ENCODE peak calls at places on chromosomes 6 and 20, in four cellular contexts. K, D, V and C are unnamed samples.
A peak's percentile ranks its signal among the peaks of the same experiment; 100 is the strongest.

GRCh38 chr6:28587746-28588075 is 62.0 kb downstream of the GPX5 start:
- DNase-seq in K (no peak), D (no peak), V (no peak), C (no peak)

GRCh38 chr6:101544286-101544685 is 150.8 kb downstream of the GRIK2 start:
- DNase-seq in K (no peak), D (no peak), V (no peak), C (no peak)

GRCh38 chr6:116375262-116375661 is 4.5 kb downstream of the DSE start:
- DNase-seq in K (no peak), D (no peak), V (no peak), C (no peak)

GRCh38 chr20:43973671-43974450 is 59.2 kb downstream of the TOX2 start:
- DNase-seq in K (no peak), D (no peak), V (no peak), C (no peak)

GRCh38 chr6:100458841-100459154 is 5.9 kb downstream of the SIM1 start:
- DNase-seq in K (no peak), D (no peak), V (no peak), C (no peak)

GRCh38 chr6:129264480-129265045 is 381.6 kb downstream of the LAMA2 start:
- DNase-seq in K (no peak), D (no peak), V (no peak), C (no peak)

GRCh38 chr6:53317861-53318260 is 30.9 kb downstream of the ELOVL5 start:
- DNase-seq in K (no peak), D (no peak), V (no peak), C (no peak)

GRCh38 chr6:34243901-34244884 is 4.6 kb downstream of the SMIM29 start:
- DNase-seq in K (peak; percentile 57), D (peak; percentile 80), V (peak; percentile 84), C (peak; percentile 89)

GRCh38 chr20:36847710-36848040 is 28.3 kb upstream of the TLDC2 start:
- DNase-seq in K (no peak), D (no peak), V (no peak), C (no peak)
- TF ChIP-seq POLR2A in K (no peak), D (no peak), V (no peak), C (no peak)

DNA sequence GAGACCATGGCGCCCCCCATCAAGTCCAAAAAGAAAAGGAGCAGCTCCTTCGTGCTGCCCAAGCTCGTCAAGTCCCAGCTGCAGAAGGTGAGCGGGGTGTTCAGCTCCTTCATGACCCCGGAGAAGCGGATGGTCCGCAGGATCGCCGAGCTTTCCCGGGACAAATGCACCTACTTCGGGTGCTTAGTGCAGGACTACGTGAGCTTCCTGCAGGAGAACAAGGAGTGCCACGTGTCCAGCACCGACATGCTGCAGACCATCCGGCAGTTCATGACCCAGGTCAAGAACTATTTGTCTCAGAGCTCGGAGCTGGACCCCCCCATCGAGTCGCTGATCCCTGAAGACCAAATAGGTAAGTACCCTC is 41.7 kb upstream of the NAA20 start:
- DNase-seq in K (no peak), D (peak; percentile 67), V (no peak), C (peak; percentile 77)
- TF ChIP-seq EP300 in K (no peak), D (no peak), V (no peak), C (no peak)

GRCh38 chr20:4111440-4112411 is 96.4 kb upstream of the RNF24 start:
- DNase-seq in K (no peak), D (no peak), V (no peak), C (no peak)
- TF ChIP-seq POLR2AphosphoS5 in K (no peak), D (no peak), V (no peak), C (no peak)

GRCh38 chr6:4021133-4021861 is 57.6 kb downstream of the FAM217A start:
- DNase-seq in K (peak; percentile 96), D (peak; percentile 98), V (peak; percentile 77), C (peak; percentile 98)

GRCh38 chr6:4020822-4021132 is 58.2 kb downstream of the FAM217A start:
- DNase-seq in K (no peak), D (no peak), V (no peak), C (no peak)

GRCh38 chr6:4017847-4018193 is 61.1 kb downstream of the FAM217A start:
- DNase-seq in K (no peak), D (no peak), V (no peak), C (no peak)

GRCh38 chr6:4017058-4017457 is 61.9 kb downstream of the FAM217A start:
- DNase-seq in K (no peak), D (no peak), V (no peak), C (no peak)

DNA sequence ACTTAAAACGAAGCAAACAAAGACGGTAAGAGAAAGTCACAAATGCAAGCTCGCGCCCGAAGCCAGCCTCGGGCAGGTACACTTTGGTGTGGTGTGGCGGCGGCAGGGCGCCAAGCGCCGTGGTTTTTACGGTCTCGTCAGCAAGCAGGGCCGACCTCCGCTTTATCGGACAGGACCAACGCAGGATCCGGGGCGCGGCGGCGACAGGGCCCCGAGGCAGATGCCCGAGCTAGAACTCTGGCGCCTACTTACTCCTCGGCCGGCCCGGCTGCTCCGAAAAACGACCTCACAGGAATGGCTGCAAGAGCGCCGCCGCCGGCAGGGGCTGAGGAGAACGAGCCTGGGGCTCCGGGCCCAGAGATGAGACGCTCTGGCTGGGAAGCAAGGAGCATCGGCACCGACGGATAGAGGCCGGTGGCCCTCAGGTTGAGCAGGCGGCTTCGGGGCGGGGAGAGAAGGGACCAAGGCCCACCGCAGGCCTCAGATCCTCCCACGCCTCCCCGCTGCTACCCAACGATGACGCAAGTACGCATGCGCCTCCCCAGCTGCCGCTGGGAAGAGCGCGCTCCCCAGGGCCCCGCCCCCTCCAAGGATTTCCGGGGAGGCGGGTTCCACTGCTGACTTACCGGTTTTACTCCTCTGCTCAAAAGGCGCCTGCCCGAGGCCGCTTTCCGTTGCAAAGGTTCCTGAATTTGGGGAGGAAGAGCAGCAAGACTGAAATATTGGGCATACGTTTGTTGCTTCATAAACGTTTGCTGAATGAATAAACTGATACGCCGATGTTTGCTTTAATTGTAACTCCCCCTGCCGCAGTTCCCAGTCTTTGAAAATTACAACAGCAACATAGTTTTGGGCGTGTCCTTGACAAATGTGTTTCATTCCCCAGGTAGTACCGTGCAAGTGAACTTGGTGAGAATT is 60.5 kb downstream of the FAM217A start:
- DNase-seq in K (peak; percentile 96), D (peak; percentile 95), V (peak; percentile 95), C (peak; percentile 97)
- TF ChIP-seq POLR2A in K (peak; percentile 91), D (peak; percentile 91), V (peak; percentile 93), C (peak; percentile 91)

GRCh38 chr20:58389968-58390658 is 1.1 kb downstream of the VAPB start:
- DNase-seq in K (no peak), D (no peak), V (peak; percentile 54), C (no peak)

GRCh38 chr20:58388028-58388601 is 914 bp upstream of the VAPB start:
- DNase-seq in K (no peak), D (no peak), V (no peak), C (no peak)

GRCh38 chr20:58390659-58391035 is 1.6 kb downstream of the VAPB start:
- DNase-seq in K (no peak), D (no peak), V (no peak), C (no peak)

GRCh38 chr20:58389324-58389967 is 417 bp downstream of the VAPB start:
- DNase-seq in K (peak; percentile 48), D (peak; percentile 34), V (peak; percentile 77), C (peak; percentile 72)

DNA sequence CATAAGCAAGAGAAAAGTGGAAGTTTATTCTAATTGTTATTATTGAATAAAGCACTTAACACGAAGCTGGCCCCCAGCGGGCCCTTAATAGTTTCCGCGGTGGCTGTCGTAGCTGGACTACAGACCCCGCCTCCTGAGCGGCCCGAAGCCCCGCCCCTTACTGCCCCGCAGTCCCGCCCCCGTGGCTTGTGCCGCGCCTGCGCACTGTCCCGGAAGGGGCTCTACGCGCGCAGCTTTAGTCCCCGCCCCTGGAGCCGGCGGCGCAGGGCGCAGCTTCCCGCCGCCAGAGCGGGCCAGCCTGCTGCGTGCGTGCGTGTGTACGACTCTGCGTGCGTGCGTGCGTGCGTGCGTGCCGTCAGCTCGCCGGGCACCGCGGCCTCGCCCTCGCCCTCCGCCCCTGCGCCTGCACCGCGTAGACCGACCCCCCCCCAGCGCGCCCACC is at the start of gene VAPB:
- DNase-seq in K (peak; percentile 97), D (peak; percentile 96), V (peak; percentile 98), C (peak; percentile 98)
- TF ChIP-seq EP300 in K (no peak), D (no peak), V (no peak), C (peak; percentile 62)

GRCh38 chr20:54207743-54208491 is at the start of gene PFDN4:
- DNase-seq in K (peak; percentile 88), D (peak; percentile 84), V (peak; percentile 95), C (peak; percentile 85)
- TF ChIP-seq POLR2AphosphoS5 in K (peak; percentile 29), D (peak; percentile 55), V (peak; percentile 44), C (peak; percentile 29)